ENCODE peak calls at places on chromosomes 4 and X, in six cellular contexts. V, P, O, U, L and F are unnamed samples.

GRCh38 chr4:98691588-98691987 is 33.2 kb upstream of the TSPAN5 start:
- DNase-seq in V (no peak), P (no peak), O (no peak), U (no peak), L (no peak), F (no peak)

GRCh38 chr4:121096629-121097028 is 24.3 kb upstream of the NDNF start:
- DNase-seq in V (peak; percentile 27), P (no peak), O (peak; percentile 25), U (peak; percentile 58), L (no peak), F (peak; percentile 37)

GRCh38 chrX:40646489-40647306 is 663 bp downstream of the CXorf38 start:
- DNase-seq in V (no peak), P (peak; percentile 56), O (no peak), U (peak; percentile 20), L (peak; percentile 33), F (peak; percentile 24)

GRCh38 chr4:162732871-162733270 is 433.8 kb downstream of the NAF1 start:
- DNase-seq in V (no peak), P (no peak), O (no peak), U (no peak), L (no peak), F (no peak)

GRCh38 chr4:172009461-172009860 is 196.3 kb downstream of the GALNTL6 start:
- DNase-seq in V (no peak), P (no peak), O (no peak), U (no peak), L (no peak), F (no peak)

GRCh38 chr4:42282081-42282901 is 115.0 kb upstream of the SHISA3 start:
- DNase-seq in V (peak; percentile 40), P (no peak), O (no peak), U (peak; percentile 87), L (peak; percentile 12), F (peak; percentile 71)

GRCh38 chrX:130916636-130917422 is 13.8 kb upstream of the ENOX2 start:
- DNase-seq in V (peak; percentile 15), P (peak; percentile 35), O (peak; percentile 18), U (peak; percentile 66), L (peak; percentile 40), F (peak; percentile 38)

GRCh38 chr4:78776031-78776728 is at the start of gene BMP2K:
- DNase-seq in V (peak; percentile 45), P (peak; percentile 86), O (no peak), U (peak; percentile 87), L (peak; percentile 77), F (peak; percentile 80)

GRCh38 chr4:104743141-104743748 is 248.6 kb upstream of the CXXC4 start:
- DNase-seq in V (no peak), P (no peak), O (no peak), U (no peak), L (no peak), F (no peak)

GRCh38 chrX:49171752-49172279 is at the start of gene PLP2:
- DNase-seq in V (peak; percentile 38), P (peak; percentile 79), O (no peak), U (peak; percentile 35), L (peak; percentile 76), F (peak; percentile 31)

GRCh38 chr4:132818091-132818490 is 331.0 kb upstream of the PCDH10 start:
- DNase-seq in V (no peak), P (no peak), O (no peak), U (no peak), L (no peak), F (no peak)

GRCh38 chr4:188989371-188989770 is 850.1 kb downstream of the TRIML1 start:
- DNase-seq in V (peak; percentile 60), P (no peak), O (no peak), U (no peak), L (no peak), F (no peak)

GRCh38 chr4:3688018-3688998 is 77.9 kb upstream of the ADRA2C start:
- DNase-seq in V (peak; percentile 19), P (no peak), O (no peak), U (no peak), L (no peak), F (no peak)

GRCh38 chr4:55458164-55458563 is 62.4 kb downstream of the TMEM165 start:
- DNase-seq in V (no peak), P (no peak), O (no peak), U (peak; percentile 41), L (no peak), F (no peak)

GRCh38 chr4:71473541-71474240 is 134.9 kb downstream of the SLC4A4 start:
- DNase-seq in V (no peak), P (no peak), O (no peak), U (no peak), L (no peak), F (no peak)

GRCh38 chr4:113042502-113042901 is 7.0 kb upstream of the ANK2 start:
- DNase-seq in V (no peak), P (no peak), O (no peak), U (no peak), L (no peak), F (no peak)

GRCh38 chr4:81213671-81214070 is 1.4 kb downstream of the PRKG2 start:
- DNase-seq in V (no peak), P (no peak), O (no peak), U (no peak), L (no peak), F (no peak)

GRCh38 chr4:8157944-8158709 is 486 bp downstream of the ABLIM2 start:
- DNase-seq in V (no peak), P (peak; percentile 16), O (no peak), U (no peak), L (no peak), F (no peak)

GRCh38 chr4:181443003-181443402 is 800.2 kb upstream of the TENM3 start:
- DNase-seq in V (no peak), P (no peak), O (no peak), U (no peak), L (no peak), F (no peak)

GRCh38 chrX:80354966-80355465 is 65.2 kb upstream of the TENT5D start:
- DNase-seq in V (no peak), P (no peak), O (no peak), U (no peak), L (no peak), F (no peak)

GRCh38 chr4:137934921-137935320 is 307.2 kb downstream of the SLC7A11 start:
- DNase-seq in V (no peak), P (no peak), O (no peak), U (no peak), L (no peak), F (no peak)

GRCh38 chrX:13094374-13094773 is 50.0 kb upstream of the FAM9C start:
- DNase-seq in V (no peak), P (no peak), O (no peak), U (no peak), L (no peak), F (peak; percentile 50)

GRCh38 chr4:141417387-141417786 is 196.7 kb downstream of the ZNF330 start:
- DNase-seq in V (no peak), P (no peak), O (no peak), U (no peak), L (no peak), F (no peak)

GRCh38 chr4:108850407-108850709 is 87.5 kb upstream of the ETNPPL start:
- DNase-seq in V (no peak), P (no peak), O (no peak), U (no peak), L (no peak), F (no peak)

GRCh38 chr4:8862800-8863758 is 8.6 kb downstream of the HMX1 start:
- DNase-seq in V (no peak), P (no peak), O (no peak), U (no peak), L (no peak), F (no peak)

GRCh38 chr4:153789741-153790651 is 1.1 kb upstream of the SFRP2 start:
- DNase-seq in V (no peak), P (no peak), O (no peak), U (no peak), L (no peak), F (no peak)